ENCODE peak calls at places on chromosome 1, in four cellular contexts. S, J, T and E are unnamed samples.

GRCh38 chr1:151060241-151061011 is at the start of gene MLLT11:
- DNase-seq in T (no peak), S (peak), J (peak), E (peak)

GRCh38 chr1:220457982-220458381 is 70.0 kb upstream of the MARK1 start:
- DNase-seq in S (peak), J (no peak), T (no peak), E (no peak)

GRCh38 chr1:228987736-228988506 is 252.6 kb downstream of the RHOU start:
- DNase-seq in S (no peak), T (no peak), J (no peak), E (no peak)

GRCh38 chr1:200739499-200740290 is 1.0 kb downstream of the CAMSAP2 start:
- DNase-seq in S (peak), T (no peak), J (peak), E (no peak)

GRCh38 chr1:2499986-2500596 is 24.0 kb downstream of the PLCH2 start:
- DNase-seq in T (no peak), S (peak), J (no peak), E (peak)

GRCh38 chr1:61873581-61873980 is 131.3 kb downstream of the PATJ start:
- DNase-seq in T (no peak), S (no peak), J (no peak), E (no peak)

GRCh38 chr1:211811848-211812247 is 18.7 kb downstream of the LPGAT1 start:
- DNase-seq in T (no peak), J (no peak), S (no peak), E (no peak)

GRCh38 chr1:214106375-214106774 is 118.6 kb downstream of the PROX1 start:
- DNase-seq in T (no peak), J (no peak), S (no peak), E (no peak)

GRCh38 chr1:115296981-115297380 is 41.1 kb downstream of the NGF start:
- DNase-seq in J (peak), S (no peak), T (no peak), E (no peak)

GRCh38 chr1:80799457-80799856 is 1001.3 kb upstream of the ADGRL2 start:
- DNase-seq in T (no peak), J (no peak), S (no peak), E (no peak)

GRCh38 chr1:204685236-204686006 is at the start of gene LRRN2:
- DNase-seq in J (no peak), T (no peak), S (no peak), E (no peak)

GRCh38 chr1:41158147-41158875 is 83.8 kb downstream of the SCMH1 start:
- DNase-seq in J (no peak), T (no peak), S (no peak), E (no peak)

GRCh38 chr1:56196839-56197238 is 382.5 kb downstream of the PLPP3 start:
- DNase-seq in J (no peak), S (no peak), T (no peak), E (no peak)

GRCh38 chr1:115310821-115311220 is 27.2 kb downstream of the NGF start:
- DNase-seq in J (no peak), T (no peak), S (no peak), E (no peak)

GRCh38 chr1:189211742-189212141 is 1265.9 kb downstream of the BRINP3 start:
- DNase-seq in T (no peak), J (peak), S (no peak), E (no peak)

GRCh38 chr1:156995412-156995811 is 50.1 kb downstream of the ARHGEF11 start:
- DNase-seq in J (no peak), T (no peak), S (no peak), E (no peak)

GRCh38 chr1:2528966-2529750 is 905 bp downstream of the HES5 start:
- DNase-seq in J (peak), S (no peak), T (no peak), E (peak)

GRCh38 chr1:221522440-221523050 is 219.3 kb downstream of the DUSP10 start:
- DNase-seq in J (no peak), T (no peak), S (no peak), E (peak)

GRCh38 chr1:15848143-15848928 is 829 bp downstream of the SPEN start:
- DNase-seq in T (no peak), J (peak), S (peak), E (peak)

GRCh38 chr1:90731382-90732050 is 14.4 kb upstream of the BARHL2 start:
- DNase-seq in T (no peak), J (no peak), S (no peak), E (no peak)

GRCh38 chr1:156502749-156503671 is 2.4 kb upstream of the MEF2D start:
- DNase-seq in T (peak), S (peak), J (peak), E (no peak)

GRCh38 chr1:3787347-3787710 is 9.0 kb downstream of the LRRC47 start:
- DNase-seq in S (no peak), T (no peak), J (no peak), E (peak)

GRCh38 chr1:244030481-244031040 is 20.5 kb upstream of the ZBTB18 start:
- DNase-seq in S (no peak), J (no peak), T (no peak), E (no peak)

GRCh38 chr1:235079443-235079967 is 49.1 kb downstream of the TOMM20 start:
- DNase-seq in S (no peak), T (no peak), J (peak), E (no peak)

GRCh38 chr1:58539553-58539952 is 7.0 kb downstream of the OMA1 start:
- DNase-seq in J (no peak), T (no peak), S (no peak), E (no peak)

GRCh38 chr1:46569909-46570725 is 18.7 kb upstream of the KNCN start:
- DNase-seq in S (no peak), T (no peak), J (no peak), E (no peak)

GRCh38 chr1:8040586-8040985 is 14.5 kb upstream of the ERRFI1 start:
- DNase-seq in J (peak), T (peak), S (no peak), E (no peak)

GRCh38 chr1:55402117-55402516 is 187.0 kb upstream of the USP24 start:
- DNase-seq in J (peak), S (no peak), T (no peak), E (no peak)

GRCh38 chr1:24893431-24893830 is 36.6 kb downstream of the RUNX3 start:
- DNase-seq in T (no peak), J (no peak), S (no peak), E (no peak)

GRCh38 chr1:154730251-154730650 is 122.3 kb upstream of the ADAR start:
- DNase-seq in S (no peak), T (no peak), J (peak), E (no peak)

GRCh38 chr1:229258851-229259110 is 12.1 kb upstream of the RAB4A start:
- DNase-seq in S (no peak), J (no peak), T (no peak), E (no peak)

GRCh38 chr1:224521904-224522734 is 87.5 kb upstream of the WDR26 start:
- DNase-seq in T (no peak), S (no peak), J (no peak), E (no peak)
- TF ChIP-seq CTCF in T (peak), S (peak), J (peak), E (no peak)

GRCh38 chr1:181134543-181135461 is 46.3 kb downstream of the IER5 start:
- DNase-seq in T (no peak), J (peak), S (peak), E (peak)

GRCh38 chr1:181133969-181134418 is 45.5 kb downstream of the IER5 start:
- DNase-seq in J (no peak), S (no peak), T (no peak), E (no peak)

GRCh38 chr1:181135815-181136737 is 47.6 kb downstream of the IER5 start:
- DNase-seq in T (peak), J (peak), S (no peak), E (no peak)

GRCh38 chr1:181136738-181137122 is 48.2 kb downstream of the IER5 start:
- DNase-seq in S (no peak), J (no peak), T (no peak), E (no peak)

DNA sequence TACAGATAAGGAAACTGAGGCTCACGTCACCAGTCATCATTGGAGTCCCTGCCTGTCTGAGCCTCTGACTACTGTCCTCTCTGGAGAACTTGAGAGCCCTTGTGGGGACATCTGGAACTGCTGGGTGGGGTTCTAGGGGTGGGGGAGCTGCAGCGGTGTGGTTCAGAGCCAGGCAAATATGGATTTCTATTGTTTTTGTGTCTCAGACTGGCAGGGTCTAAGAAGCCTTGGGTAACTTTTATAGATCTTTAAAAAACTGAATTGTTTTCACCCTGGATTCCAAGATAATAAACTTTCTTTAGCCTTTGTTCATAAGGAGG is 46.9 kb downstream of the IER5 start:
- DNase-seq in S (peak), T (no peak), J (no peak), E (peak)
- TF ChIP-seq CTCF in S (peak), T (no peak), J (peak), E (peak)

DNA sequence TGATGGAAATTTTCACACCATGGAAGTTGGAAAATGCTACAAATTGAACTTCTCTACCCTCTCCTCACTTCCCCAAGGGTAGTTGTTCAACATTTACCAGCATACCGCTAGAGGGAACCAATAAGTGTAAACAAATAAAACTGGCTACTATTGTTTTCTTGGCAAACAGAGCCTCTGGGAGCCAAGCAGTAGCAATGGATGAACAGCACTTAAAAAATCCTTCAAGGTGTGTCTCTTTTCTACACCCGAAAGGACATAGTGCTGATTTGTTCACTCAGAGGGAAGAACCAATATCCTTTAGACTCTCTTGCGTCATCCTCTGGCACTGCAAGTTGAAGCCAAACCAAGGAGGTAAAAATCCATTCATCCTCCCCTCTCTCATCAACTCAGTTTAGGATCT is 161.5 kb downstream of the TBX15 start:
- DNase-seq in T (no peak), J (no peak), S (no peak), E (no peak)
- TF ChIP-seq CTCF in T (no peak), J (no peak), S (no peak), E (no peak)

GRCh38 chr1:84246228-84246627 is 55.3 kb upstream of the SAMD13 start:
- DNase-seq in J (no peak), T (no peak), S (no peak), E (no peak)
- TF ChIP-seq CTCF in J (no peak), T (no peak), S (no peak), E (no peak)

DNA sequence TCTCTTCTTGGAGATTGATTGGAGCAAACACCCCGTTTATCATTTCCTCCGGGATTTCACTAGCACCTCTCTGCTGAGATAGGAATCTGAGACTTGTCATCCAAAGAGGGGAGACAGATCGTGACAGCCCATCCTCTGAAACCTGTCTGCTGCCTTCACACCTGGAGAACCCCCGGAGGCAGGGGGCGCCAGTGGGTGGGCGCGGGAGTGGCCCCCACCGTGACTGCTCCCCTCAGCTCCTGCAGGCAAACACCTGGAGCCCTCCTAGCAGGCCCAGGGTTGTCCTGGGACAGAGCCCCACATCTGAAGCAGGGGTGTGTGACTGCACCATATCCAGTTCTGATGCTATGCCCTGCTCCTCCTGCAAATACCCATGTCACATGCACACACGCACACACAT is 209.5 kb upstream of the POU3F1 start:
- DNase-seq in S (no peak), J (no peak), T (no peak), E (no peak)
- TF ChIP-seq CTCF in S (no peak), J (no peak), T (no peak), E (no peak)

DNA sequence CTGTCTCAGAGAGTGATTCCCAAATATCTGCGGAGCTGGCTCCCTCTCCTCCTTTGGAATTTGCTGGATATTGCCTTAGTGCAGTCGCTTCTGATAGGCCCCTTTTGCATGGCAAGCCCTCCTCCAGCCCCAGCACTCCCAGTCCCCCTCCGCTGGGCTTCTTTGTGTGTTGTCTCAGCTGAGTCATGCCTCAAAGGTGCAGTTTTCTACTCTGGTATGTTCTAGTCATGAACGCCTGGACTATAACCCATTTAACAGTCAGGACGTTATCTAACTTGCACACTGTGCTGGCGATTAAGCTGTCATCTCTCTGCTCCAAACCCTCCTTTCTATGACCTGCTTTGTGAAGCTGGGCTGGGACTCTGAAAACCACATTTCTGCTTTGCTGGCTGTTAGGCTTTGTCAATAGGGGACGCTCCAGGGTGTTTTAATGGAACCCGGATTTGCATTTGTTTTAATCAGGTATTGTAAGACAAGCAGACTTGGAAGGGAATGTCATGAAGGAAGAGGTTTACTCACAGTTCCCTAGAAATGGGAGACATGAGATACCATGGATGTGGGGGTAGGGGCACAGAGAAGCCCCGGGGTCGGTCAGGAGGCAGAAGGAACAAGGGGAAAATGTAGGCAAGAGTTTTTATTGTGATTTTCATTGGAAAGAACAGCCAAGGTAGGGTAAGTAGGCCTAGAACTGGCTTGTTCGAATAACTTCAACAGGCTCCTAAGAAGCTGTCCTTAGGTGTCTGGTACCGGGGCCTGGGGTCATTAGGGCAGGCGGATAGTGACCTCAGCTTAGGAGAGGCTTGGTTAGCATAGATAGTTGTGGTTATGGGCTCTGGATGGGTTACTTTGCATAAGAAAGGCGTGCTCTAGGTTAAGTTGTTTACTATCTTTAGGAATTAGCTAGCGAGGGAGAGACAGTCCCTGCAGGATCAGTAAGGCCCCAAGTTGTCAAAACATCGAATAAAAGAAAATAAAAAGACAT is 20.4 kb upstream of the HPCAL4 start:
- DNase-seq in T (no peak), S (no peak), J (no peak), E (no peak)
- TF ChIP-seq CTCF in T (no peak), S (no peak), J (no peak), E (no peak)

GRCh38 chr1:72557446-72558049 is 275.2 kb upstream of the NEGR1 start:
- DNase-seq in T (no peak), J (peak), S (peak), E (no peak)
- TF ChIP-seq CTCF in T (peak), J (peak), S (peak), E (no peak)

GRCh38 chr1:50633465-50633864 is 210.2 kb upstream of the DMRTA2 start:
- DNase-seq in S (no peak), T (no peak), J (no peak), E (no peak)

DNA sequence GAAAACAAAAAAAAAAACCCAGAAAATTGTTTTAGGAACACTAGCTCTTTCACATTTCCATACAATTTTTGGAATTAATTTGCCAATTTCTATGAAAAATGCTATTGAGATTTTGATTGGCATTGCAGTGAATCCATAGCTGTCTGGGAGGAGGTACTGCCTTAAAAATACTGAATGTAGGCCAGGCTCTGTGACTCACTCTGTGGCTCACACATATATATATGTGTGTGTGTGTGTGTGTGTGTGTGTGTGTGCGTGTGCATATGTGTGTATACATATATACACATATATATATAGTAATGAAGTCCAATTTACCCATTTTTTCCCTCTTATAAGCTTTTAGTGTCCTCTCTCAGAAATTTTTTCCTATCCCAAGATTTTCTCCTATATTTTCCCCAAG is 214.2 kb upstream of the DMRTA2 start:
- DNase-seq in J (no peak), S (no peak), T (no peak), E (no peak)
- TF ChIP-seq CTCF in J (no peak), S (no peak), T (no peak), E (no peak)

GRCh38 chr1:109397451-109398342 is at the start of gene SORT1:
- DNase-seq in S (peak), T (no peak), J (peak), E (peak)
- TF ChIP-seq CTCF in S (peak), T (no peak), J (no peak), E (no peak)